ENCODE peak calls at places on chromosome 11, in ten cellular contexts. E is mucosa of descending colon, R is neural progenitor cell, C is fibroblast of lung, T is keratinocyte, G is AG10803, H is HFF-Myc, V is HL-60, J is esophagus squamous epithelium, B is bronchial epithelial cell. K is an unnamed sample.
A peak's percentile ranks its signal among the peaks of the same experiment; 100 is the strongest.

GRCh38 chr11:61516675-61517516 is 8.3 kb downstream of the LRRC10B start:
- DNase-seq in E (peak; percentile 57), R (peak; percentile 87), C (peak; percentile 25), T (no peak), G (no peak), H (no peak), V (no peak), J (no peak), B (no peak), K (peak; percentile 64)

GRCh38 chr11:21072517-21072916 is 403.1 kb downstream of the NELL1 start:
- DNase-seq in E (no peak), R (no peak), C (no peak), T (no peak), G (no peak), H (no peak), V (no peak), J (no peak), B (no peak), K (no peak)

GRCh38 chr11:38460901-38461300 is 1862.9 kb upstream of the RAG2 start:
- DNase-seq in E (peak; percentile 9), R (no peak), C (peak; percentile 96), T (no peak), G (no peak), H (peak; percentile 2), V (no peak), J (no peak), B (peak; percentile 74), K (no peak)

GRCh38 chr11:2588809-2589537 is 110.8 kb downstream of the KCNQ1OT1 start:
- DNase-seq in E (peak; percentile 67), R (no peak), C (no peak), T (no peak), G (no peak), H (no peak), V (no peak), J (no peak), B (no peak), K (no peak)

GRCh38 chr11:76793391-76793811 is 10.2 kb downstream of the TSKU start:
- DNase-seq in E (peak; percentile 1), R (peak; percentile 80), C (no peak), T (no peak), G (no peak), H (no peak), V (no peak), J (no peak), B (no peak), K (no peak)

GRCh38 chr11:130769782-130770565 is 146.3 kb downstream of the SNX19 start:
- DNase-seq in E (no peak), R (peak; percentile 38), C (no peak), T (no peak), G (no peak), H (no peak), V (no peak), J (no peak), B (peak; percentile 66), K (no peak)

GRCh38 chr11:61092908-61093763 is 9.2 kb upstream of the CD5 start:
- DNase-seq in E (no peak), R (no peak), C (no peak), T (no peak), G (no peak), H (no peak), V (no peak), J (no peak), B (no peak), K (no peak)

GRCh38 chr11:129388824-129389223 is 13.2 kb downstream of the BARX2 start:
- DNase-seq in E (no peak), R (no peak), C (no peak), T (no peak), G (no peak), H (no peak), V (no peak), J (no peak), B (no peak), K (no peak)

GRCh38 chr11:66651011-66651410 is 12.5 kb downstream of the RBM4 start:
- DNase-seq in E (no peak), R (no peak), C (no peak), T (no peak), G (peak; percentile 12), H (no peak), V (no peak), J (no peak), B (peak; percentile 43), K (no peak)

GRCh38 chr11:134951305-134951700 is 539.3 kb upstream of the B3GAT1 start:
- DNase-seq in E (no peak), R (no peak), C (peak; percentile 67), T (no peak), G (peak; percentile 73), H (no peak), V (no peak), J (no peak), B (peak; percentile 48), K (no peak)

GRCh38 chr11:93199616-93200015 is 1.8 kb upstream of the SLC36A4 start:
- DNase-seq in E (no peak), R (no peak), C (no peak), T (no peak), G (no peak), H (no peak), V (peak; percentile 42), J (no peak), B (no peak), K (no peak)

GRCh38 chr11:93194673-93195291 is 3.0 kb downstream of the SLC36A4 start:
- DNase-seq in E (no peak), R (no peak), C (no peak), T (no peak), G (no peak), H (no peak), V (no peak), J (no peak), B (no peak), K (no peak)

GRCh38 chr11:93197383-93198220 is at the start of gene SLC36A4:
- DNase-seq in E (peak; percentile 94), R (peak; percentile 96), C (peak; percentile 97), T (peak; percentile 26), G (peak; percentile 98), H (peak; percentile 72), V (peak; percentile 94), J (peak; percentile 91), B (peak; percentile 92), K (peak; percentile 91)

GRCh38 chr11:93198221-93198650 is 445 bp upstream of the SLC36A4 start:
- DNase-seq in E (no peak), R (no peak), C (peak; percentile 55), T (no peak), G (no peak), H (no peak), V (no peak), J (no peak), B (peak; percentile 51), K (no peak)

GRCh38 chr11:93196816-93197382 is 892 bp downstream of the SLC36A4 start:
- DNase-seq in E (no peak), R (no peak), C (no peak), T (no peak), G (peak; percentile 24), H (peak; percentile 2), V (no peak), J (no peak), B (no peak), K (no peak)
- TF ChIP-seq CTCF in E (peak; percentile 12), R (peak; percentile 52), C (peak; percentile 57), T (no peak), G (peak; percentile 59), H (peak; percentile 32), V (no peak), J (peak; percentile 54), B (peak; percentile 14), K (no peak)

GRCh38 chr11:92703431-92703830 is 266.0 kb upstream of the MTNR1B start:
- DNase-seq in E (no peak), R (no peak), C (no peak), T (no peak), G (peak; percentile 28), H (no peak), V (no peak), J (no peak), B (no peak), K (no peak)

GRCh38 chr11:92707173-92707619 is 262.3 kb upstream of the MTNR1B start:
- DNase-seq in E (no peak), R (peak; percentile 14), C (no peak), T (peak; percentile 97), G (no peak), H (no peak), V (no peak), J (no peak), B (peak; percentile 98), K (no peak)

GRCh38 chr11:92698742-92699141 is 270.7 kb upstream of the MTNR1B start:
- DNase-seq in E (no peak), R (no peak), C (no peak), T (no peak), G (no peak), H (no peak), V (no peak), J (no peak), B (no peak), K (no peak)

GRCh38 chr11:92702037-92702436 is 267.4 kb upstream of the MTNR1B start:
- DNase-seq in E (no peak), R (no peak), C (no peak), T (peak; percentile 53), G (no peak), H (no peak), V (no peak), J (no peak), B (peak; percentile 17), K (no peak)

GRCh38 chr11:92702771-92703170 is 266.7 kb upstream of the MTNR1B start:
- DNase-seq in E (no peak), R (no peak), C (peak; percentile 17), T (peak; percentile 56), G (peak; percentile 60), H (no peak), V (no peak), J (no peak), B (peak; percentile 62), K (no peak)
- TF ChIP-seq CTCF in E (no peak), R (no peak), C (no peak), T (no peak), G (no peak), H (no peak), V (no peak), J (no peak), B (no peak), K (no peak)

DNA sequence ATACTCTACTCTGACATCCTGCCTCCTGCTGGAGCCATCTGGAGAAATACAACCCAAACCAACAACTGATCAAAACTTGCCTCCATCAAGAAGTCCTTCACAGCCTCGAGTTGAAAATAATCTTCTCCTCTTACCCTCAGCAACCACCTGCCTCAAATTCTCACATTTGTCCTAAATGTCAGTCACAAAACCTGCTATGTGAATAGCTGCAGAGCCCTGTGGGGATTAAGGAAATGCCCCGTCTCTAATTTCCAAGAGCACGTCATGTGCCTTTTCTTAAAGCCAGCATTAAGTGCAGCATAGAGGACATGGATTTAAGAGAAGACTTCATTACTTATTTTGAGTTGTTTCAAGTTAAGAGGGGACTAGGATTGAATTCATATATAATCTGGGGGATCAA is 105.9 kb downstream of the TRPC6 start:
- DNase-seq in E (no peak), R (no peak), C (no peak), T (no peak), G (no peak), H (no peak), V (no peak), J (no peak), B (no peak), K (no peak)
- TF ChIP-seq CTCF in E (no peak), R (no peak), C (no peak), T (no peak), G (no peak), H (no peak), V (no peak), J (no peak), B (no peak), K (no peak)

DNA sequence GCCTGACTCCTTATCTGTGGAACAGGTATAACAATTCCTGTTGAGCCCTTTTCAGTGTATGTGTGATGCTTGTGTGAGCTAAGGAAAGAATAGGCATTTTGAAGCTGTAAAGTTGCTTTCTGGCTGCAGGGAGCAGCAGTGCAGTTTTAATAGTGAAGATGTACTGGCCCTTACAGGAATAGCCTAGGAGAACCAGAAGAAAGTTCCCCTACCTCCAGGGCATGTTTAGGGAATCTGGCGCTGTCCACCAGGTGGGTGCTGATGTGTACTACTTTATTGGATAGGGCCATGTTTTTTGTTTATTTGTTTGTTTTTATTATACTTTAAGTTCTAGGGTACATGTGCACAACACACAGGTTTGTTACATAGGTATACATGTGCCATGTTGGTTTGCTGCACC is 11.5 kb downstream of the BMAL1 start:
- DNase-seq in E (peak; percentile 22), R (peak; percentile 63), C (peak; percentile 39), T (no peak), G (no peak), H (peak; percentile 16), V (no peak), J (no peak), B (no peak), K (no peak)
- TF ChIP-seq CTCF in E (no peak), R (no peak), C (no peak), T (peak; percentile 11), G (no peak), H (no peak), V (no peak), J (no peak), B (no peak), K (no peak)